ENCODE peak calls at places on chromosomes 5 and 9, in nine cellular contexts. One of them, this sample, is unnamed.

GRCh38 chr9:105432247-105432857 is 15.5 kb upstream of the FSD1L start:
- DNase-seq in mammary epithelial cell: no peak
- DNase-seq in pancreas: no peak
- DNase-seq in H1: no peak
- DNase-seq in IMR-90: no peak
- DNase-seq in SK-N-SH: no peak
- DNase-seq in astrocyte: no peak
- DNase-seq in body of pancreas: no peak
- DNase-seq in thoracic aorta: no peak
- DNase-seq in this sample: no peak

GRCh38 chr9:126166291-126166690 is 160.3 kb upstream of the MVB12B start:
- DNase-seq in pancreas: no peak
- DNase-seq in thoracic aorta: no peak
- DNase-seq in H1: no peak
- DNase-seq in mammary epithelial cell: no peak
- DNase-seq in astrocyte: no peak
- DNase-seq in body of pancreas: no peak
- DNase-seq in IMR-90: no peak
- DNase-seq in SK-N-SH: no peak
- DNase-seq in this sample: no peak

GRCh38 chr5:134708301-134708700 is 30.0 kb upstream of the CAMLG start:
- DNase-seq in SK-N-SH: no peak
- DNase-seq in IMR-90: peak
- DNase-seq in mammary epithelial cell: no peak
- DNase-seq in body of pancreas: no peak
- DNase-seq in pancreas: no peak
- DNase-seq in H1: no peak
- DNase-seq in thoracic aorta: no peak
- DNase-seq in astrocyte: no peak
- DNase-seq in this sample: no peak

GRCh38 chr9:33498387-33498786 is 24.7 kb upstream of the NOL6 start:
- DNase-seq in SK-N-SH: no peak
- DNase-seq in H1: no peak
- DNase-seq in pancreas: no peak
- DNase-seq in astrocyte: no peak
- DNase-seq in mammary epithelial cell: no peak
- DNase-seq in thoracic aorta: no peak
- DNase-seq in IMR-90: peak
- DNase-seq in body of pancreas: no peak
- DNase-seq in this sample: no peak

GRCh38 chr5:173339286-173339685 is 11.1 kb upstream of the STC2 start:
- DNase-seq in mammary epithelial cell: no peak
- DNase-seq in astrocyte: no peak
- DNase-seq in pancreas: no peak
- DNase-seq in SK-N-SH: no peak
- DNase-seq in IMR-90: no peak
- DNase-seq in body of pancreas: no peak
- DNase-seq in thoracic aorta: no peak
- DNase-seq in H1: no peak
- DNase-seq in this sample: no peak

GRCh38 chr9:38058452-38059232 is 10.4 kb downstream of the SHB start:
- DNase-seq in H1: no peak
- DNase-seq in astrocyte: no peak
- DNase-seq in body of pancreas: no peak
- DNase-seq in SK-N-SH: no peak
- DNase-seq in pancreas: no peak
- DNase-seq in IMR-90: no peak
- DNase-seq in mammary epithelial cell: no peak
- DNase-seq in thoracic aorta: no peak
- DNase-seq in this sample: no peak

GRCh38 chr5:76303917-76304316 is 99.2 kb upstream of the IQGAP2 start:
- DNase-seq in mammary epithelial cell: peak
- DNase-seq in astrocyte: no peak
- DNase-seq in IMR-90: no peak
- DNase-seq in body of pancreas: no peak
- DNase-seq in SK-N-SH: no peak
- DNase-seq in H1: no peak
- DNase-seq in pancreas: no peak
- DNase-seq in thoracic aorta: no peak
- DNase-seq in this sample: peak

GRCh38 chr5:102975457-102976182 is 144.3 kb downstream of the GIN1 start:
- DNase-seq in IMR-90: peak
- DNase-seq in mammary epithelial cell: peak
- DNase-seq in astrocyte: peak
- DNase-seq in pancreas: no peak
- DNase-seq in body of pancreas: no peak
- DNase-seq in H1: no peak
- DNase-seq in SK-N-SH: no peak
- DNase-seq in thoracic aorta: no peak
- DNase-seq in this sample: no peak

GRCh38 chr5:117486879-117487391 is 912.3 kb upstream of the SEMA6A start:
- DNase-seq in mammary epithelial cell: no peak
- DNase-seq in pancreas: no peak
- DNase-seq in SK-N-SH: no peak
- DNase-seq in H1: no peak
- DNase-seq in IMR-90: no peak
- DNase-seq in thoracic aorta: no peak
- DNase-seq in astrocyte: no peak
- DNase-seq in body of pancreas: no peak
- DNase-seq in this sample: no peak

GRCh38 chr9:30758726-30759446 is 1625.6 kb upstream of the ACO1 start:
- DNase-seq in thoracic aorta: no peak
- DNase-seq in IMR-90: no peak
- DNase-seq in mammary epithelial cell: no peak
- DNase-seq in body of pancreas: no peak
- DNase-seq in SK-N-SH: no peak
- DNase-seq in astrocyte: no peak
- DNase-seq in H1: no peak
- DNase-seq in pancreas: peak
- DNase-seq in this sample: no peak

GRCh38 chr5:150180241-150181027 is 9.4 kb upstream of the SLC6A7 start:
- DNase-seq in body of pancreas: peak
- DNase-seq in astrocyte: no peak
- DNase-seq in thoracic aorta: peak
- DNase-seq in pancreas: no peak
- DNase-seq in H1: no peak
- DNase-seq in IMR-90: peak
- DNase-seq in SK-N-SH: no peak
- DNase-seq in mammary epithelial cell: no peak
- DNase-seq in this sample: no peak

DNA sequence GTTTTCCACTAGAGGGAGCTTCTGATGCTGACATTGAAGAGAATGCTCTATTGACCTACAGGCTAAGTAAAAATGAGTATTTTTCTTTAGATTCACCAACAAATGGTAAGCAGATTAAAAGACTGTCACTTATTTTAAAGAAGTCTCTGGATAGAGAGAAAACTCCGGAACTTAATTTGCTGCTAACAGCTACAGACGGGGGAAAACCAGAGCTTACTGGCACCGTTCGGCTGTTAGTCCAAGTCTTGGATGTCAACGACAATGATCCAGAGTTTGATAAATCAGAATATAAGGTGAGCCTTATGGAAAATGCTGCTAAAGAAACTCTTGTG is 764 bp downstream of the PCDHA11 start:
- DNase-seq in pancreas: no peak
- DNase-seq in mammary epithelial cell: no peak
- DNase-seq in body of pancreas: no peak
- DNase-seq in H1: no peak
- DNase-seq in astrocyte: no peak
- DNase-seq in SK-N-SH: no peak
- DNase-seq in IMR-90: no peak
- DNase-seq in thoracic aorta: no peak
- DNase-seq in this sample: no peak
- TF ChIP-seq CTCF in pancreas: no peak
- TF ChIP-seq CTCF in mammary epithelial cell: no peak
- TF ChIP-seq CTCF in body of pancreas: peak
- TF ChIP-seq CTCF in H1: peak
- TF ChIP-seq CTCF in astrocyte: no peak
- TF ChIP-seq CTCF in SK-N-SH: peak
- TF ChIP-seq CTCF in IMR-90: no peak
- TF ChIP-seq CTCF in thoracic aorta: no peak
- TF ChIP-seq CTCF in this sample: no peak

DNA sequence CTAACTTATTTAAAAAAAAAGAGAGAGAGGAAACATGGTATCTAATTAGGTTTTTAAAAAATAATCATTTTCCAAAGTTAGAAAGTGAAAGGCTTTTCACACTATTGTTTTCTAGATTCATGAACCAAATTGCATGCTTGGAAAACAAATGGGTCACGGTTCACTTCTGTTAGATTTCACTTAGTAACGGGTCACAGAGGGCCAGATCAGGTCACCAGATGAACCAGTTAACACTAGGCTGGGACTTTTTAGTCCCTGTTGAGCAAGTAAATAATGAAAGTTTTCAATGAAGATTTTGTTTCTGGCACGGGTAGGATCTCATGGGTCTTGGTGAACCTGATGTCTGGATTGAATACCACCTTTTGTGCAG is 207.2 kb upstream of the RFX3 start:
- DNase-seq in IMR-90: no peak
- DNase-seq in body of pancreas: no peak
- DNase-seq in H1: no peak
- DNase-seq in astrocyte: no peak
- DNase-seq in pancreas: no peak
- DNase-seq in SK-N-SH: peak
- DNase-seq in mammary epithelial cell: no peak
- DNase-seq in thoracic aorta: no peak
- DNase-seq in this sample: no peak
- H3K4me3 ChIP-seq in IMR-90: no peak
- H3K4me3 ChIP-seq in body of pancreas: no peak
- H3K4me3 ChIP-seq in H1: no peak
- H3K4me3 ChIP-seq in astrocyte: no peak
- H3K4me3 ChIP-seq in pancreas: no peak
- H3K4me3 ChIP-seq in SK-N-SH: no peak
- H3K4me3 ChIP-seq in mammary epithelial cell: no peak
- H3K4me3 ChIP-seq in thoracic aorta: no peak
- H3K4me3 ChIP-seq in this sample: no peak

GRCh38 chr5:124909734-124910133 is 163.3 kb upstream of the ZNF608 start:
- DNase-seq in astrocyte: no peak
- DNase-seq in SK-N-SH: no peak
- DNase-seq in body of pancreas: no peak
- DNase-seq in pancreas: no peak
- DNase-seq in IMR-90: no peak
- DNase-seq in thoracic aorta: no peak
- DNase-seq in mammary epithelial cell: no peak
- DNase-seq in H1: no peak
- DNase-seq in this sample: no peak
- TF ChIP-seq CTCF in astrocyte: no peak
- TF ChIP-seq CTCF in SK-N-SH: no peak
- TF ChIP-seq CTCF in body of pancreas: no peak
- TF ChIP-seq CTCF in pancreas: no peak
- TF ChIP-seq CTCF in IMR-90: no peak
- TF ChIP-seq CTCF in thoracic aorta: no peak
- TF ChIP-seq CTCF in mammary epithelial cell: no peak
- TF ChIP-seq CTCF in H1: no peak
- TF ChIP-seq CTCF in this sample: no peak

GRCh38 chr9:114791736-114792135 is 14.1 kb downstream of the TNFSF15 start:
- DNase-seq in SK-N-SH: no peak
- DNase-seq in mammary epithelial cell: peak
- DNase-seq in thoracic aorta: no peak
- DNase-seq in body of pancreas: no peak
- DNase-seq in H1: no peak
- DNase-seq in astrocyte: peak
- DNase-seq in pancreas: no peak
- DNase-seq in IMR-90: no peak
- DNase-seq in this sample: no peak
- H3K4me3 ChIP-seq in SK-N-SH: no peak
- H3K4me3 ChIP-seq in mammary epithelial cell: no peak
- H3K4me3 ChIP-seq in thoracic aorta: no peak
- H3K4me3 ChIP-seq in body of pancreas: no peak
- H3K4me3 ChIP-seq in H1: no peak
- H3K4me3 ChIP-seq in astrocyte: no peak
- H3K4me3 ChIP-seq in pancreas: no peak
- H3K4me3 ChIP-seq in IMR-90: no peak
- H3K4me3 ChIP-seq in this sample: no peak

GRCh38 chr9:78015242-78015641 is 16.4 kb downstream of the GNAQ start:
- DNase-seq in H1: no peak
- DNase-seq in mammary epithelial cell: no peak
- DNase-seq in thoracic aorta: no peak
- DNase-seq in SK-N-SH: no peak
- DNase-seq in body of pancreas: no peak
- DNase-seq in IMR-90: no peak
- DNase-seq in astrocyte: no peak
- DNase-seq in pancreas: no peak
- DNase-seq in this sample: no peak
- TF ChIP-seq CTCF in H1: no peak
- TF ChIP-seq CTCF in mammary epithelial cell: no peak
- TF ChIP-seq CTCF in thoracic aorta: no peak
- TF ChIP-seq CTCF in SK-N-SH: no peak
- TF ChIP-seq CTCF in body of pancreas: no peak
- TF ChIP-seq CTCF in IMR-90: no peak
- TF ChIP-seq CTCF in astrocyte: no peak
- TF ChIP-seq CTCF in pancreas: no peak
- TF ChIP-seq CTCF in this sample: no peak

GRCh38 chr5:140145818-140146522 is 20.2 kb downstream of the IGIP start:
- DNase-seq in IMR-90: peak
- DNase-seq in pancreas: peak
- DNase-seq in body of pancreas: peak
- DNase-seq in SK-N-SH: peak
- DNase-seq in thoracic aorta: no peak
- DNase-seq in mammary epithelial cell: peak
- DNase-seq in H1: no peak
- DNase-seq in astrocyte: peak
- DNase-seq in this sample: peak
- H3K4me3 ChIP-seq in IMR-90: peak
- H3K4me3 ChIP-seq in pancreas: peak
- H3K4me3 ChIP-seq in body of pancreas: no peak
- H3K4me3 ChIP-seq in SK-N-SH: peak
- H3K4me3 ChIP-seq in thoracic aorta: peak
- H3K4me3 ChIP-seq in mammary epithelial cell: no peak
- H3K4me3 ChIP-seq in H1: peak
- H3K4me3 ChIP-seq in astrocyte: peak
- H3K4me3 ChIP-seq in this sample: peak

This sample was measured in kidney epithelial cell.